ENCODE peak calls at places on chromosomes 7 and 10, in nine cellular contexts. G is neural progenitor cell, P is sigmoid colon, Z is heart right ventricle, K is pancreas, E is ovary, J is psoas muscle, S is cardiac fibroblast, B is fibroblast of the aortic adventitia. D is an unnamed sample.

GRCh38 chr10:8543361-8544056 is 489.0 kb downstream of the GATA3 start:
- DNase-seq in Z (no peak), B (no peak), P (no peak), J (no peak), E (no peak), G (no peak), K (no peak), S (no peak), D (no peak)

GRCh38 chr7:113491305-113491704 is 373.0 kb upstream of the SMIM30 start:
- DNase-seq in E (no peak), B (no peak), S (no peak), P (no peak), Z (no peak), G (no peak), K (no peak), J (no peak), D (no peak)

GRCh38 chr7:93055543-93056107 is 62.2 kb downstream of the SAMD9 start:
- DNase-seq in S (peak), G (peak), B (peak), Z (no peak), K (no peak), P (no peak), J (no peak), E (no peak), D (no peak)

GRCh38 chr10:29471483-29471859 is 163.3 kb downstream of the SVIL start:
- DNase-seq in G (no peak), K (no peak), P (no peak), Z (no peak), E (no peak), S (peak), B (peak), J (no peak), D (no peak)

GRCh38 chr7:84195295-84196006 is 862 bp upstream of the SEMA3A start:
- DNase-seq in P (no peak), G (no peak), Z (no peak), J (no peak), B (no peak), S (no peak), E (no peak), K (no peak), D (no peak)

GRCh38 chr7:12607134-12607533 is 36.6 kb downstream of the SCIN start:
- DNase-seq in J (no peak), S (no peak), Z (no peak), K (no peak), G (no peak), B (no peak), E (no peak), P (no peak), D (no peak)

GRCh38 chr7:132115028-132115427 is 461.2 kb downstream of the PLXNA4 start:
- DNase-seq in K (no peak), P (no peak), G (no peak), J (no peak), B (no peak), Z (no peak), E (no peak), S (no peak), D (no peak)

GRCh38 chr7:49775065-49775948 is 1.9 kb downstream of the VWC2 start:
- DNase-seq in P (no peak), G (peak), K (no peak), Z (no peak), E (peak), B (no peak), J (no peak), S (no peak), D (no peak)

GRCh38 chr7:126803060-126803665 is 449.6 kb downstream of the GRM8 start:
- DNase-seq in G (peak), P (no peak), B (peak), S (peak), Z (peak), K (peak), E (no peak), J (no peak), D (peak)

GRCh38 chr10:8061274-8062211 is 7.1 kb downstream of the GATA3 start:
- DNase-seq in B (no peak), P (no peak), J (no peak), S (no peak), E (no peak), K (no peak), Z (no peak), G (peak), D (no peak)

GRCh38 chr10:36717118-36717517 is 408.3 kb upstream of the ANKRD30A start:
- DNase-seq in K (no peak), S (peak), Z (no peak), B (no peak), J (no peak), E (no peak), G (no peak), P (no peak), D (no peak)

GRCh38 chr7:132485600-132486594 is 90.4 kb downstream of the PLXNA4 start:
- DNase-seq in G (no peak), K (no peak), P (peak), Z (peak), J (peak), B (peak), S (peak), E (peak), D (no peak)

GRCh38 chr7:128157906-128158305 is 83.2 kb upstream of the LEP start:
- DNase-seq in E (no peak), S (no peak), P (no peak), K (no peak), B (no peak), G (no peak), Z (no peak), J (no peak), D (no peak)

GRCh38 chr7:28747404-28747803 is 210.7 kb downstream of the TRIL start:
- DNase-seq in J (no peak), Z (no peak), S (no peak), K (no peak), P (no peak), E (no peak), B (no peak), G (no peak), D (no peak)

GRCh38 chr10:3210251-3210650 is 37.7 kb upstream of the PITRM1 start:
- DNase-seq in Z (no peak), E (no peak), G (no peak), B (no peak), J (no peak), P (no peak), K (no peak), S (no peak), D (no peak)

GRCh38 chr10:103888113-103888841 is 29.7 kb downstream of the STN1 start:
- DNase-seq in B (peak), J (peak), E (peak), S (peak), Z (peak), P (peak), G (no peak), K (peak), D (no peak)

GRCh38 chr7:78326870-78327269 is 528.3 kb downstream of the PHTF2 start:
- DNase-seq in B (peak), Z (peak), J (no peak), K (no peak), G (no peak), E (no peak), S (no peak), P (no peak), D (no peak)

GRCh38 chr10:90751107-90751997 is 106.5 kb downstream of the HTR7 start:
- DNase-seq in G (peak), S (peak), P (no peak), E (no peak), B (peak), Z (no peak), J (no peak), K (no peak), D (peak)

GRCh38 chr7:4058158-4058557 is 623.9 kb upstream of the FOXK1 start:
- DNase-seq in P (no peak), G (no peak), J (no peak), K (no peak), E (no peak), S (peak), Z (no peak), B (no peak), D (no peak)

GRCh38 chr10:89783406-89783805 is 82.0 kb downstream of the KIF20B start:
- DNase-seq in J (no peak), Z (no peak), S (peak), P (no peak), G (no peak), K (no peak), E (no peak), B (peak), D (no peak)

GRCh38 chr7:107563072-107563760 is 504 bp downstream of the COG5 start:
- DNase-seq in P (no peak), J (no peak), K (no peak), Z (no peak), B (peak), G (no peak), S (no peak), E (no peak), D (no peak)

GRCh38 chr7:130875265-130875741 is 141.3 kb upstream of the KLF14 start:
- DNase-seq in J (no peak), Z (no peak), E (peak), P (no peak), K (peak), B (no peak), G (peak), S (peak), D (no peak)

GRCh38 chr7:147571436-147572180 is 1019.0 kb upstream of the C7orf33 start:
- DNase-seq in J (no peak), K (no peak), P (no peak), G (peak), E (no peak), B (no peak), S (no peak), Z (no peak), D (no peak)

DNA sequence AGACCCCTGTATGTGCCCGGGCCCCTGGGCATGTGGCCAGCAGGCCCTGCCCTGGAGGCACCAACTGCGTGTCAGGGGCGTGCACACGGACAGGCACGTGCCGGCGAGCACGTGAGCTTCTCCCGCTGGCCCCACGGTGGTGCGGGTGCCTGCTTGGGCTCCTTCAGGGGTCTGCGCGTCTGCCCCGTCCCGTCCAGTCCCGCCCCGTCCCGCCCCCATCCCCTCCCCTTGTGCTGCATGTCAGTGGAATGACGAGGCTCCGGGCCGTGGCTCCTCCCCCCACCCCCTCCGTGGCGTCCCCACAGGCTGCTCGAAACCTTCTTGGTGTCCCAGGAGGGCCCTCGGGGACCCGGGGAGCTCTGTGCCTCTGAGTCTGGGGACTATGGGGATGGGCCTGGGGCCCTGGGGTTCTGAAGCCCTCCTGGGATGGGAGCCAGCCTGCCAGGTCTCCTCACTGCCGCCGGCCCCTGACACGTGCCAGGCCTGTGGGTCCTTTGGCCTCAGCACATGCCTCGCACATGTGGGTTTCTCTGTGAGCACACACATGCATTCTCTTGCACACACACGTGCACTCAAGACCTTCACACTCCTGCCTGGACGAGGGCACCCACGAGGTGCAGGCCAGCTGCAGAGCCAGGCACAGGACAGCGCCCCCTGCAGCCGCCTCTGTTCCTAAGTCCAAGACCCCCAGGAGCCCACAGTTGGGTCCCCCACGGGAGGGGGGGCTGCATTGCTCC is 27.5 kb upstream of the AMZ1 start:
- DNase-seq in G (peak), J (no peak), B (no peak), P (no peak), S (no peak), Z (no peak), K (peak), E (no peak), D (no peak)
- TF ChIP-seq CTCF in G (peak), J (peak), B (peak), P (no peak), S (peak), Z (no peak), K (no peak), E (no peak), D (peak)

GRCh38 chr10:132330486-132330833 is 1.5 kb upstream of the LRRC27 start:
- DNase-seq in E (no peak), Z (no peak), K (no peak), B (no peak), P (peak), G (no peak), J (no peak), S (no peak), D (no peak)
- H3K4me3 ChIP-seq in E (no peak), Z (peak), K (no peak), B (peak), P (no peak), G (peak), J (peak), S (peak), D (peak)

GRCh38 chr7:100630066-100630465 is 11.3 kb downstream of the TFR2 start:
- DNase-seq in J (no peak), S (no peak), K (no peak), E (no peak), P (no peak), G (no peak), Z (no peak), B (no peak), D (no peak)

GRCh38 chr7:100629117-100629711 is 12.1 kb downstream of the TFR2 start:
- DNase-seq in J (no peak), K (no peak), S (no peak), B (no peak), Z (no peak), E (no peak), G (peak), P (no peak), D (no peak)

GRCh38 chr7:100627238-100627549 is 14.2 kb downstream of the TFR2 start:
- DNase-seq in P (no peak), J (no peak), K (no peak), B (no peak), S (no peak), G (no peak), E (no peak), Z (no peak), D (no peak)

GRCh38 chr7:100632951-100633717 is 8.2 kb downstream of the TFR2 start:
- DNase-seq in J (peak), G (peak), E (no peak), K (no peak), P (peak), B (no peak), Z (peak), S (peak), D (no peak)
- TF ChIP-seq CTCF in J (no peak), G (peak), E (no peak), K (no peak), P (peak), B (peak), Z (peak), S (peak), D (peak)

GRCh38 chr7:35729061-35729783 is 34.3 kb upstream of the HERPUD2 start:
- DNase-seq in S (no peak), K (no peak), E (no peak), J (no peak), B (no peak), P (no peak), G (no peak), Z (no peak), D (peak)

GRCh38 chr7:35731349-35731748 is 36.4 kb upstream of the HERPUD2 start:
- DNase-seq in K (no peak), E (no peak), P (no peak), S (no peak), B (no peak), G (no peak), Z (no peak), J (no peak), D (no peak)

GRCh38 chr7:35727571-35727970 is 32.6 kb upstream of the HERPUD2 start:
- DNase-seq in B (peak), G (no peak), J (no peak), S (peak), E (no peak), Z (no peak), K (no peak), P (no peak), D (no peak)

GRCh38 chr7:35728412-35729060 is 33.6 kb upstream of the HERPUD2 start:
- DNase-seq in K (no peak), Z (peak), P (no peak), B (peak), S (no peak), E (no peak), J (no peak), G (no peak), D (no peak)

DNA sequence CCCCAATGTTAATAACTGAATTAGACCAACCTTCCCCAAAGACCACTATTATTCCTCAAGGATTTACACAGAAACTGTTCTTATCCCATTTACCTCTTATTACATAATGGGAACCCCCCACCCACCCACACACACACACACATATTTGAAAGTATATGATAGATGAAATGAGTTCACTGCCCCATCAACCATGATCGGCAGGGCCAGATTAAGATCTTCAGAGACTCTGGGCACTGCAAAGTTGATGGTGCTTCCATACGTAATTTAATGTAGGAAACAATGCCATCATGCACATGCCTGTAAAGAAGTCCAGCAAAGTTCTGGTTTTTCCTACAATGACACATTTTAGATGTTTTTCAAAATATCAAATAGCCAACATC is 35.0 kb upstream of the HERPUD2 start:
- DNase-seq in G (no peak), Z (no peak), P (no peak), B (no peak), K (no peak), S (no peak), E (no peak), J (no peak), D (no peak)
- H3K4me3 ChIP-seq in G (no peak), Z (no peak), P (no peak), B (no peak), K (no peak), S (no peak), E (no peak), J (no peak), D (peak)

GRCh38 chr10:49131507-49132385 is 2.1 kb downstream of the FAM170B start:
- DNase-seq in K (no peak), B (no peak), Z (peak), G (no peak), P (no peak), E (no peak), S (no peak), J (no peak), D (no peak)
- TF ChIP-seq CTCF in K (no peak), B (no peak), Z (no peak), G (no peak), P (no peak), E (no peak), S (no peak), J (no peak), D (no peak)

GRCh38 chr10:112311481-112311880 is 28.3 kb downstream of the TECTB start:
- DNase-seq in G (no peak), J (no peak), Z (no peak), E (no peak), S (no peak), P (no peak), B (no peak), K (no peak), D (no peak)
- H3K4me3 ChIP-seq in G (no peak), J (no peak), Z (no peak), E (no peak), S (no peak), P (no peak), B (no peak), K (no peak), D (no peak)

GRCh38 chr7:22433710-22434460 is 66.1 kb downstream of the STEAP1B start:
- DNase-seq in S (peak), Z (peak), P (no peak), B (peak), J (peak), E (no peak), G (peak), K (no peak), D (no peak)
- TF ChIP-seq CTCF in S (no peak), Z (no peak), P (no peak), B (no peak), J (no peak), E (no peak), G (no peak), K (no peak), D (no peak)

GRCh38 chr7:143408247-143408685 is 390 bp downstream of the EPHA1 start:
- DNase-seq in G (peak), P (no peak), K (no peak), E (no peak), J (no peak), Z (no peak), S (no peak), B (no peak), D (no peak)

GRCh38 chr7:143405671-143406352 is 2.8 kb downstream of the EPHA1 start:
- DNase-seq in Z (no peak), E (no peak), P (no peak), J (no peak), B (no peak), G (no peak), K (no peak), S (no peak), D (no peak)

GRCh38 chr7:143408686-143409551 is at the start of gene EPHA1:
- DNase-seq in Z (no peak), K (peak), B (no peak), E (no peak), S (peak), J (no peak), G (peak), P (no peak), D (no peak)

GRCh38 chr7:143405158-143405557 is 3.5 kb downstream of the EPHA1 start:
- DNase-seq in K (peak), E (peak), S (no peak), B (no peak), P (peak), G (no peak), J (no peak), Z (peak), D (no peak)

GRCh38 chr7:143407296-143408246 is 1.1 kb downstream of the EPHA1 start:
- DNase-seq in J (no peak), G (no peak), B (no peak), P (no peak), K (no peak), Z (no peak), E (no peak), S (no peak), D (no peak)
- H3K4me3 ChIP-seq in J (no peak), G (peak), B (no peak), P (no peak), K (peak), Z (no peak), E (no peak), S (no peak), D (no peak)

GRCh38 chr7:18889436-18889835 is 228.0 kb downstream of the TWIST1 start:
- DNase-seq in Z (no peak), P (no peak), J (no peak), S (no peak), E (no peak), B (no peak), G (no peak), K (no peak), D (no peak)

GRCh38 chr7:18890134-18890533 is 227.3 kb downstream of the TWIST1 start:
- DNase-seq in G (no peak), S (peak), J (no peak), Z (no peak), E (no peak), K (no peak), P (no peak), B (peak), D (no peak)

GRCh38 chr7:18890885-18891621 is 226.4 kb downstream of the TWIST1 start:
- DNase-seq in B (peak), K (no peak), P (no peak), S (no peak), E (no peak), J (no peak), Z (no peak), G (no peak), D (no peak)

GRCh38 chr7:18886801-18887200 is 230.6 kb downstream of the TWIST1 start:
- DNase-seq in G (no peak), S (no peak), Z (no peak), P (no peak), J (no peak), B (no peak), K (no peak), E (no peak), D (no peak)
- TF ChIP-seq CTCF in G (no peak), S (no peak), Z (no peak), P (no peak), J (no peak), B (no peak), K (no peak), E (no peak), D (no peak)